ENCODE peak calls at places on chromosomes 12 and 14, in four cellular contexts. F, C, B and E are unnamed samples.

GRCh38 chr12:81167694-81168093 is 89.8 kb downstream of the ACSS3 start:
- DNase-seq in F (no peak), C (no peak), B (peak), E (peak)

GRCh38 chr12:7915911-7916403 is 20.0 kb downstream of the SLC2A3 start:
- DNase-seq in F (peak), C (no peak), B (peak), E (no peak)

GRCh38 chr14:82725188-82725587 is 1191.5 kb upstream of the SEL1L start:
- DNase-seq in F (no peak), C (peak), B (peak), E (peak)

GRCh38 chr12:7122876-7123769 is 5.6 kb downstream of the RBP5 start:
- DNase-seq in F (no peak), C (no peak), B (peak), E (no peak)

GRCh38 chr12:130465626-130466025 is 127.9 kb downstream of the PIWIL1 start:
- DNase-seq in F (no peak), C (no peak), B (no peak), E (no peak)

GRCh38 chr12:49230176-49230575 is 34.7 kb upstream of the TUBA1C start:
- DNase-seq in F (no peak), C (no peak), B (no peak), E (no peak)

GRCh38 chr12:7374423-7375144 is 69.4 kb downstream of the CD163L1 start:
- DNase-seq in F (no peak), C (peak), B (peak), E (peak)

GRCh38 chr12:120229583-120230325 is 28.8 kb upstream of the RPLP0 start:
- DNase-seq in F (no peak), C (peak), B (peak), E (no peak)

GRCh38 chr12:26691234-26691970 is 141.6 kb downstream of the ITPR2 start:
- DNase-seq in F (no peak), C (peak), B (peak), E (peak)

GRCh38 chr12:50166776-50167025 is 468 bp downstream of the CERS5 start:
- DNase-seq in F (peak), C (no peak), B (no peak), E (no peak)

DNA sequence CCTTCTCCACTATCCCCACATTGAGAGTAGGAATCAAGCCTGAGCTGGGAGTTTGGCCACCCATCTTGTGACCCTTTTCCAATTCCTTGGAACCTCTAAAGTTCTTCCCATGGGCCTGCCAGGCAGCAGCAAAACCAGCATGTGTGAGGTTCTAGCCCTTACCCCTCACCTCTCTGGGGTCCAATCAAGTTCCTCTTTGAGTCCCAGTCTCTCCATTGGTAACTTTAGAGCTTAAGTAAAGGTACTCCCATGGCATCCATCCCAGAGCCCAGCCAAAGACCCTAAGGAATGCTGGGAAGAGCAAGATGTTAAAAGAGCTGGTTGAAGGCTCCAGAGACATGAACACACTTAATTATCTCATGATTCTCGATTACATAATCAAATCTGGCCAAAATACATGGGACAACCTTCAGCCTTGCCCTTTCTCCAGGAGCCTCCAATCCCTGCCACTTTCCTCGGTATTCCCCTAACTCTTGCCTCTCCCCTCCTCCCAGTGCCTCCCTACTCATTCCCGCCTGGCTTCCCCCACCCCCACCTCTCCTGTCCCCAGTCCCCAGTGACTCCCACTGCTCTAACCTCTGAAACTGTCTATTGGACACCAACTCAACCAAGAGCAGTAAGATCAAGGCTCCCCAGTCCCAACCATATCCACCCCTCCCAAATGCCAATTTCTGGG is 4.8 kb upstream of the TNS2 start:
- DNase-seq in F (no peak), C (no peak), B (no peak), E (peak)
- H3K4me3 ChIP-seq in F (no peak), C (peak), B (no peak), E (peak)

DNA sequence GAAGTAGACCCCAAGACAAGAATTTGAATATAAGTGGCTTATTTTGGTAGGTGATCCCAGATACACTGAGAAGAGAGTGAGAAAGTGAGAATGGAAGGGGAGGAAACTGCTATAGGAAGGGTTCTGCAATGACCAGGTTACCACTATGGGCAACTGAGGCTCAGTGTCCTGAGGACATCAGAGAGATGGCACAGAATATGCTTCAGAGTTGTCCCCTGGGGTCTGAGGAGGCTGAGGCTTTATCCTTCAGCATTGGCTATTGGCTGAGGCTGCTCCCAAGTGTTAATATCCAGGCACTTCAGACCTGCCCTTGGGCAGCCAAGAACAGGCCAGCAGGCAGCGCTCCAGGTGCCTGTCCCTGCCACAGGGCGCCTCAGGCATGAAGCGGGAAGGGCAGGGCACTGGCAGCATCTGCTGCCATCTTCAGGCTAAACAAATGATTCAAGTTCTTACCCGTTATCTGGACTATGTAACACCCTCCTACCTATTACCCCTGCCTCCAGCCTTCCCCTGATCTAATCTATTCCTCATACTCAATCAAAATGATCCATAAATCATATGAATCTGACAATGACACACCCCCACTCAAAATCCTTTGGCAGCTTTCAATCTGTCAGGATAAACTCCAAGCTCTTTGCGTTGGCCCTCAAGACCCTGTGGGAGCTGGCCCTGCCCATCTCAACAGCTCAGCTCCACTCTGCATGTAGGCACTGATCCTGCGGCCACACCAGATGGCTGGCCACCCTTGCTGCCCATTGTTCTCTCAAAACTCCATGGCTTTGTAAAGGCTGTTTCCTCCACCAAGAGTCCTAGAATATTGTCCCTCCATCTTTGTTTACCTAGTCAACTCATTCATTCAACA is 42.4 kb downstream of the CKAP4 start:
- DNase-seq in F (no peak), C (no peak), B (no peak), E (peak)
- TF ChIP-seq CTCF in F (no peak), C (no peak), B (no peak), E (peak)

DNA sequence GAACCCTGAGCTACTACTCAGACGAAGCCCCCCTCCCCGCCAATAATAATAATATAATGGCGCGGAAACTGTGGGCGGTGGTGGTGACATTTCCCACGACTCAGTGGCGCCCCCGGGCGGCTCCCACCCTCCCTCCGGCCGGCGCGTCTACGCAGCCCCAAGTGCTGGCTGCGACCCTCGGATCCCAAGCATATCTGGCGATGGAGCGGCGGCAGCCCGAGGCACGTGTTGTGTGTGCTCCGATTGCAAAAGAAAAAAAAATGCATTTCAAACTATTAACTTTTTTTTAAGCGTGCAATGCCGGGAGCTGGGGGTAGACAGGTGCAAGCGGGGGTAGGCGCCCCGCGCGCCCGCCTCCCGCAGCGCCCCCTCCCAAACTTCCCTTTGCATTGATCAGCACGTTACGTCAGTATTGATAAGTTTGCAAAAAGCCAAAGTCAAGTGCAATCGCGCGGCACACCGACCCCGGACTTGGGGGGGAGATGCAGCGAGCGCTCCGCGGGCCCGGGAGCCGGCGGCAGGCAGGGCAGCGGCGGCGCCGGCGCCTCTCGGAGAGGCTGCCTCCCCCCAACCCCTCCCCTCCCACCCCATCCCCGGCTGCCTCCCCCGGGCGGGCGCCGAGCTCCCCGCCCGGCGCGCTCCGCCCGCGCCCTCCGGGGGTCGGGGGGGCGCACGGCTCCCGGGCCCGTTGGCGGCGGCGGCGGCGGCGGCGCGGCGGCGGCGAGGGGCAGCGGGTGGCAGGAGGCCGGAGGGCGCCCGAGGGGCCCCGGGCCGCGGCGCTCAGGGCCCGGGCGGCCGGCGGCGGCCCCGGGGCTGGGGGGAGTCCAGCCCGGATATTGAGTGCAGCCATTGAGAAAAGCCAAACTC is 113.1 kb upstream of the MYL2 start:
- DNase-seq in F (no peak), C (no peak), B (no peak), E (no peak)
- H3K4me3 ChIP-seq in F (no peak), C (no peak), B (peak), E (no peak)

GRCh38 chr12:169528-170360 is 44.2 kb downstream of the SLC6A12 start:
- DNase-seq in F (no peak), C (no peak), B (no peak), E (no peak)
- TF ChIP-seq CTCF in F (no peak), C (no peak), B (peak), E (no peak)